ENCODE peak calls at places on chromosomes 11 and 22, in seven cellular contexts. N is mesenchymal stem cell, B is RWPE1, C is heart left ventricle, M is SW480, H is tibial nerve, T is nephron progenitor cell. K is an unnamed sample.

GRCh38 chr22:29621761-29622526 is 18.5 kb downstream of the NF2 start:
- DNase-seq in N (peak), B (peak), C (no peak), M (peak), H (no peak), T (no peak), K (no peak)

GRCh38 chr22:19704355-19705015 is 9.8 kb upstream of the SEPTIN5 start:
- DNase-seq in N (no peak), B (no peak), C (no peak), M (no peak), H (no peak), T (no peak), K (no peak)

GRCh38 chr11:119148855-119149370 is at the start of gene ABCG4:
- DNase-seq in N (no peak), B (peak), C (no peak), M (no peak), H (no peak), T (peak), K (no peak)

GRCh38 chr11:64788321-64789215 is 10.2 kb upstream of the SF1 start:
- DNase-seq in N (no peak), B (no peak), C (no peak), M (no peak), H (no peak), T (no peak), K (no peak)

GRCh38 chr11:134365011-134365925 is 33.5 kb downstream of the GLB1L2 start:
- DNase-seq in N (no peak), B (no peak), C (peak), M (peak), H (no peak), T (no peak), K (no peak)

GRCh38 chr11:5380740-5381342 is 2.8 kb upstream of the OR51M1 start:
- DNase-seq in N (peak), B (peak), C (no peak), M (peak), H (peak), T (peak), K (peak)

GRCh38 chr11:116710762-116711161 is 62.0 kb downstream of the BUD13 start:
- DNase-seq in N (no peak), B (no peak), C (no peak), M (no peak), H (no peak), T (no peak), K (no peak)

GRCh38 chr22:30044369-30044768 is 35.9 kb upstream of the HORMAD2 start:
- DNase-seq in N (peak), B (peak), C (no peak), M (peak), H (no peak), T (no peak), K (no peak)

GRCh38 chr11:102368472-102368871 is 21.5 kb downstream of the BIRC2 start:
- DNase-seq in N (no peak), B (no peak), C (no peak), M (no peak), H (no peak), T (no peak), K (no peak)

K was measured in heart right ventricle.